ENCODE peak calls at places on chromosomes 7 and 10, in six cellular contexts. Z is A549, K is SK-N-SH, X is HepG2, R is K562, Y is GM12878. U is an unnamed sample.

GRCh38 chr7:159033473-159033825 is 111.2 kb downstream of the VIPR2 start:
- DNase-seq in Z (no peak), K (no peak), X (no peak), R (no peak), Y (no peak), U (no peak)

GRCh38 chr10:46092523-46093195 is 46.6 kb upstream of the MSMB start:
- DNase-seq in Z (no peak), K (no peak), X (no peak), R (no peak), Y (no peak), U (no peak)

GRCh38 chr7:2172311-2173183 is 60.2 kb downstream of the MAD1L1 start:
- DNase-seq in Z (no peak), K (peak; percentile 39), X (peak; percentile 76), R (no peak), Y (no peak), U (peak; percentile 97)

GRCh38 chr7:88395720-88396119 is 89.0 kb upstream of the STEAP4 start:
- DNase-seq in Z (no peak), K (no peak), X (no peak), R (no peak), Y (no peak), U (no peak)

GRCh38 chr10:12193193-12193592 is 2.5 kb downstream of the NUDT5 start:
- DNase-seq in Z (no peak), K (no peak), X (no peak), R (no peak), Y (no peak), U (peak; percentile 71)

GRCh38 chr10:88372051-88372450 is 211.1 kb downstream of the RNLS start:
- DNase-seq in Z (no peak), K (no peak), X (no peak), R (no peak), Y (no peak), U (no peak)

GRCh38 chr7:25392571-25393338 is 164.5 kb upstream of the NPVF start:
- DNase-seq in Z (no peak), K (peak; percentile 19), X (no peak), R (no peak), Y (no peak), U (no peak)

GRCh38 chr7:80851896-80852476 is 66.9 kb downstream of the SEMA3C start:
- DNase-seq in Z (no peak), K (no peak), X (peak; percentile 56), R (no peak), Y (no peak), U (peak; percentile 83)

GRCh38 chr10:28432210-28432676 is 100.7 kb upstream of the WAC start:
- DNase-seq in Z (peak; percentile 79), K (peak; percentile 79), X (peak; percentile 66), R (peak; percentile 63), Y (no peak), U (peak; percentile 75)

GRCh38 chr7:47807126-47807525 is 141.1 kb downstream of the PKD1L1 start:
- DNase-seq in Z (no peak), K (no peak), X (no peak), R (no peak), Y (no peak), U (no peak)

DNA sequence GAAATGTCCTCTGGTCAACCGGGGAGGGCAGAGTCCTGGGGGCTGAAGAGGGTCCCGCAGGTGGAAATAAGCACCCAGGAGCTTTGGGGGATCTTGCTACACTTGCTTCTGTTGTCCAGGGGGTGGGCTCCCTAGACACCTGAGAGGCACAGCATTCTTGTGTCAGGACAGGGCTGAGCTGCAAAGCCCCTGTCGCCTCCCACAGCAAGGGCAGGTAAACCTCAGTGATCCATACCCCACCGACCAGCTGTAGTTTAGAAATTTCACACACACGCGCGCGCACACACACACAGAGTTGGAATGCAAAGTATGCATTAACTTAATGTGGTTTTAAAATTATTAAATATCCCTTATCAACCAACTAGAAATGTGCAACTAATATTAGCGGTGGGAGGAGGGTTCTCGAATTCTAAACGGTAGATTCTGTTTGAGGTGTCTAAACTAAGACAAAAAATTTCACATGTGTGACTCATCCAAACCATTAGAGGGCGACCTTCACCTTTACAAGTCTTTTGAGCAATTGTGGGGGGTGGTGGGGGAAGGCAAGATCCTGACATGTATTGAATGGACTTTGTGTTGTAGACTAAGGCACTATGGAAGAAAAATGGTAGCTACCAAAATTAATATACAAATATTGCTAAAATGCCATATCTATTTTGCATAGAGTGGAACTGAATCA is 34.3 kb upstream of the PTF1A start:
- DNase-seq in Z (peak; percentile 34), K (peak; percentile 70), X (peak; percentile 63), R (peak; percentile 55), Y (no peak), U (peak; percentile 39)
- TF ChIP-seq SMC3 in Z (no peak), K (no peak), X (no peak), R (no peak), Y (no peak), U (no peak)

GRCh38 chr10:91592282-91593020 is 40.4 kb downstream of the PPP1R3C start:
- DNase-seq in Z (no peak), K (no peak), X (no peak), R (no peak), Y (no peak), U (no peak)
- TF ChIP-seq SMC3 in Z (no peak), K (no peak), X (no peak), R (no peak), Y (no peak), U (no peak)

GRCh38 chr7:7884855-7885254 is 83.7 kb upstream of the GLCCI1 start:
- DNase-seq in Z (no peak), K (no peak), X (no peak), R (no peak), Y (no peak), U (peak; percentile 56)

GRCh38 chr7:7881581-7881980 is 87.0 kb upstream of the GLCCI1 start:
- DNase-seq in Z (no peak), K (no peak), X (no peak), R (no peak), Y (no peak), U (no peak)

GRCh38 chr7:7883394-7883793 is 85.2 kb upstream of the GLCCI1 start:
- DNase-seq in Z (no peak), K (no peak), X (no peak), R (no peak), Y (no peak), U (no peak)

DNA sequence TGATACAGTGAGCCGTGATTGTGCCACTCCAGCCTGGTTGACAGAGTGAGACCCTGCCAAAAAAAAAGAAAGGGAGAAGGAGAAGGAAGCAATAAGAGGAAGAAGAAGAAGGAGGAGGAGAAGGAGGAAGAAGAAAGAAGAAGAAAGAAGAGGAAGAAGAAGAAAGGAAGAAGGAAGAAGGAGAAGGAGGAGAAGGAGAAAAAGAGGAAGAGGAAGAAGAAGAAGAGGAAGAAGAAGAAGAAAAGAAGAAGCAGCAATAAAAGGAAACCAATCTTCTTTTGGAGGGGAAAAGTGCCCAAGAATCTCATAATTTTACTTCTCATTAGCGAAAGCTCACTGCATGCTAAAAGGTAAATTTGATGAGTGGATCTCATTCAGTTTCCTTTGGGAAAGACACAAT is 85.7 kb upstream of the GLCCI1 start:
- DNase-seq in Z (no peak), K (no peak), X (no peak), R (no peak), Y (no peak), U (no peak)
- TF ChIP-seq SMC3 in Z (no peak), K (no peak), X (no peak), R (no peak), Y (no peak), U (no peak)

DNA sequence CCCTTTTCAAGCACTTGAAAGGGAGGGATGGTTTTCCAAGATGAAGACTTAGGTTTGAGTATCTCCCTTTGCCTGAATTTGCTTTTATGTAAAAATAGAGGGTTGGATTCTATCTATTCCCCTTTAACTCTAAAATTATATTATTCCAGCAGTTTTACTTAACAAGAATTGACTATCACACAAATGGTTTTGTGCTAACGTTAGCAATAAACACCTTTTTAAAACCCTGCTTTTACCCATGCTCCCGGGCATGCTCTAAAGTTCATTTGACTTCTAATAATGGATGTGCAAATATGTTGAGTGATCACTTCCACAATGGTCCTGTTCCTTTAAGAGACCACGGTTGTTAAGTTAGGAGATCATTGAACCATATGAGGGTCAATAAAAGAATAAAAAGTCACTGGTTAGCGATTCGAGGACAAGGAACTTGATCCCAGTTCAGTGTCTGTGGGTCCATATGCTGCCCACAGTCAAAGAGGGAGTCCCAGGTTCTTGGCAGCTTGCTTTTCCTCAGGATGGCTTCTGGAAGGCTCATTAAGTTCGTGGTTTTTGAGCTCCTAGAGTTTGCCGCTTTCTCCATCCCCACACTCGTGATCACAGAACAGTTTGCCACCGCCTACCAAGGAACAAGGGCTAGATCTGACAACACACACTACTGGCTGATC is at the start of gene TMEM236:
- DNase-seq in Z (no peak), K (no peak), X (no peak), R (no peak), Y (no peak), U (no peak)
- TF ChIP-seq SMC3 in Z (no peak), K (no peak), X (no peak), R (no peak), Y (no peak), U (no peak)

GRCh38 chr10:86968271-86968993 is at the start of gene ADIRF:
- DNase-seq in Z (no peak), K (no peak), X (no peak), R (no peak), Y (no peak), U (no peak)

GRCh38 chr10:86966008-86966654 is 2.2 kb upstream of the ADIRF start:
- DNase-seq in Z (no peak), K (no peak), X (no peak), R (no peak), Y (peak; percentile 59), U (no peak)

GRCh38 chr10:86969421-86970041 is 1.2 kb downstream of the ADIRF start:
- DNase-seq in Z (no peak), K (no peak), X (no peak), R (no peak), Y (no peak), U (peak; percentile 57)

GRCh38 chr10:86968994-86969355 is 693 bp downstream of the ADIRF start:
- DNase-seq in Z (no peak), K (no peak), X (no peak), R (no peak), Y (no peak), U (no peak)

DNA sequence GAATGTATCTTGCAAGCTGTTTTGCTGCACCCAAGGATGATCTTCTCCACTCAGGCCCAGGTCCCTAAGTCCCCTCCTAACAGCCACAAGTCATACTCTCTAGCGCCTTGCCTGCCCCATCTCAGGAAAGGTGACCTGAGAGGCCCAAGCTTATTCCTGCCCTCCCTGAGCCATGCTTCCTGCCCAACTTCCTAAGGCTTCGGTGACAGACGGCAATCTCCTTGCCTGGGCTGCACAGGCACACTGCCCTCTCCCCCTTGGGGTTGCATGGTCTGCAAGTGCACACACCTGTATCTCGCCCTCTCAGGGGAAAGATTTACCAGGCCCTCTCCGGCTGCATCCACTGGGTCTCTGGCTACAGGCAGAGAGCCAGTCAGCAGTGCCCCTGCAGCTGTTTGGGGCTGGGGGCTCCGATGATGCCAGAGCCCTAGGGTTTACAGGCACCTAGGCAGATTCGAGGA is 771 bp upstream of the ADIRF start:
- DNase-seq in Z (no peak), K (no peak), X (no peak), R (no peak), Y (no peak), U (no peak)
- TF ChIP-seq SMC3 in Z (no peak), K (no peak), X (no peak), R (no peak), Y (no peak), U (no peak)

DNA sequence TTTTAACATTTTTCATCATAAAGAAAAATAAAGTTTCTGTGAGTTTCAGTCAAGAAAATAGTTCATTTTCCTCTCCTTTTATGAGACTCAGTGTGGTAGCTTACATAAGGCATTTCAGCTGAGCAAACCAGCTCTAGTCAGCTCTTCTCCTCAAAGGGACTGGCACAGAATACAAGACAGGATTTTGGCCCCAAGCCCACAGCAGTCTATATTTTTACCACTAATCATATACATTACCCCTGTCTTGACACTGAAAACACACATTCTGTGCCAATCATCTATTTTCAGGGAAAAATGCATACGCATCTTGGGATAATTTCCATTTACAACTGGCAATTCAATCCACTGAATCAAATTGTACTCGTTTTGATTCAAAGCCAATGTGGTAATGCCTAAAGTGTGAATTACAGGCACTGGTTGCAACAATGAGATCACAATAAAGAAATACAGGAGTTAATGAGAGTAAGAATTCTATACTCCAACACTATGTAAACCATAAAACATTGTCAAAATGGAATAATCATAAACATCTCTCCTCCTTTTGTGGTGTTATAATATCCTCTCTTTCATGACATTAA is 186.4 kb downstream of the CACNA2D1 start:
- DNase-seq in Z (no peak), K (no peak), X (no peak), R (no peak), Y (no peak), U (no peak)
- TF ChIP-seq SMC3 in Z (no peak), K (no peak), X (no peak), R (no peak), Y (no peak), U (no peak)